ENCODE peak calls at places on chromosomes 2 and 18, in eight cellular contexts. One of them, this sample, is unnamed.

GRCh38 chr18:37368110-37368812 is 197.3 kb downstream of the CELF4 start:
- DNase-seq in myocyte: no peak
- DNase-seq in ACHN: no peak
- DNase-seq in neural crest cell: no peak
- DNase-seq in substantia nigra: no peak
- DNase-seq in hepatocyte: no peak
- DNase-seq in stimulated activated CD4-positive, alpha-beta T cell treated with anti-CD3 and anti-CD28 coated beads, Interleukin-1b, Interleukin-23, amount 100 ng/mL, for 4 hours: no peak
- DNase-seq in right cardiac atrium: no peak
- DNase-seq in this sample: no peak

GRCh38 chr2:219475697-219476604 is 22.7 kb upstream of the GMPPA start:
- DNase-seq in ACHN: peak
- DNase-seq in substantia nigra: no peak
- DNase-seq in myocyte: peak
- DNase-seq in neural crest cell: peak
- DNase-seq in hepatocyte: peak
- DNase-seq in stimulated activated CD4-positive, alpha-beta T cell treated with anti-CD3 and anti-CD28 coated beads, Interleukin-1b, Interleukin-23, amount 100 ng/mL, for 4 hours: peak
- DNase-seq in right cardiac atrium: peak
- DNase-seq in this sample: peak

GRCh38 chr18:13471495-13471845 is 252.9 kb downstream of the LDLRAD4 start:
- DNase-seq in myocyte: no peak
- DNase-seq in hepatocyte: no peak
- DNase-seq in stimulated activated CD4-positive, alpha-beta T cell treated with anti-CD3 and anti-CD28 coated beads, Interleukin-1b, Interleukin-23, amount 100 ng/mL, for 4 hours: no peak
- DNase-seq in neural crest cell: no peak
- DNase-seq in right cardiac atrium: no peak
- DNase-seq in substantia nigra: no peak
- DNase-seq in ACHN: no peak
- DNase-seq in this sample: no peak

GRCh38 chr2:119307419-119308140 is 59.1 kb downstream of the C2orf76 start:
- DNase-seq in substantia nigra: no peak
- DNase-seq in hepatocyte: no peak
- DNase-seq in stimulated activated CD4-positive, alpha-beta T cell treated with anti-CD3 and anti-CD28 coated beads, Interleukin-1b, Interleukin-23, amount 100 ng/mL, for 4 hours: no peak
- DNase-seq in myocyte: no peak
- DNase-seq in right cardiac atrium: no peak
- DNase-seq in neural crest cell: no peak
- DNase-seq in ACHN: no peak
- DNase-seq in this sample: no peak

GRCh38 chr18:78579449-78579848 is 400.2 kb upstream of the SALL3 start:
- DNase-seq in substantia nigra: no peak
- DNase-seq in stimulated activated CD4-positive, alpha-beta T cell treated with anti-CD3 and anti-CD28 coated beads, Interleukin-1b, Interleukin-23, amount 100 ng/mL, for 4 hours: no peak
- DNase-seq in right cardiac atrium: no peak
- DNase-seq in myocyte: no peak
- DNase-seq in neural crest cell: no peak
- DNase-seq in ACHN: no peak
- DNase-seq in hepatocyte: no peak
- DNase-seq in this sample: no peak

GRCh38 chr2:121360566-121361300 is 75.7 kb upstream of the TFCP2L1 start:
- DNase-seq in ACHN: peak
- DNase-seq in stimulated activated CD4-positive, alpha-beta T cell treated with anti-CD3 and anti-CD28 coated beads, Interleukin-1b, Interleukin-23, amount 100 ng/mL, for 4 hours: no peak
- DNase-seq in myocyte: peak
- DNase-seq in substantia nigra: no peak
- DNase-seq in hepatocyte: no peak
- DNase-seq in right cardiac atrium: no peak
- DNase-seq in neural crest cell: no peak
- DNase-seq in this sample: no peak

GRCh38 chr2:207046642-207047213 is 107.4 kb downstream of the CPO start:
- DNase-seq in right cardiac atrium: no peak
- DNase-seq in substantia nigra: no peak
- DNase-seq in stimulated activated CD4-positive, alpha-beta T cell treated with anti-CD3 and anti-CD28 coated beads, Interleukin-1b, Interleukin-23, amount 100 ng/mL, for 4 hours: peak
- DNase-seq in neural crest cell: no peak
- DNase-seq in myocyte: no peak
- DNase-seq in hepatocyte: no peak
- DNase-seq in ACHN: no peak
- DNase-seq in this sample: no peak

GRCh38 chr2:30689496-30690125 is 117.6 kb downstream of the CAPN13 start:
- DNase-seq in myocyte: no peak
- DNase-seq in stimulated activated CD4-positive, alpha-beta T cell treated with anti-CD3 and anti-CD28 coated beads, Interleukin-1b, Interleukin-23, amount 100 ng/mL, for 4 hours: no peak
- DNase-seq in right cardiac atrium: no peak
- DNase-seq in hepatocyte: no peak
- DNase-seq in substantia nigra: no peak
- DNase-seq in neural crest cell: no peak
- DNase-seq in ACHN: no peak
- DNase-seq in this sample: no peak

GRCh38 chr18:56962322-56962721 is 184.6 kb upstream of the BOD1L2 start:
- DNase-seq in neural crest cell: no peak
- DNase-seq in right cardiac atrium: no peak
- DNase-seq in substantia nigra: no peak
- DNase-seq in myocyte: no peak
- DNase-seq in hepatocyte: no peak
- DNase-seq in ACHN: no peak
- DNase-seq in stimulated activated CD4-positive, alpha-beta T cell treated with anti-CD3 and anti-CD28 coated beads, Interleukin-1b, Interleukin-23, amount 100 ng/mL, for 4 hours: no peak
- DNase-seq in this sample: no peak

This sample was measured in trophoblast cell.